ENCODE peak calls at places on chromosome 11, in six cellular contexts. Q, Z, N, E, G and H are unnamed samples.

GRCh38 chr11:69697489-69697843 is 6.4 kb downstream of the FGF19 start:
- DNase-seq in Q (no peak), Z (no peak), N (no peak), E (no peak), G (no peak), H (no peak)

GRCh38 chr11:34234086-34234740 is 123.6 kb downstream of the ABTB2 start:
- DNase-seq in Q (no peak), Z (peak; percentile 70), N (no peak), E (no peak), G (peak; percentile 79), H (peak; percentile 56)

GRCh38 chr11:126109941-126110731 is 47.5 kb upstream of the CDON start:
- DNase-seq in Q (no peak), Z (no peak), N (no peak), E (no peak), G (no peak), H (peak; percentile 53)

GRCh38 chr11:83449338-83449913 is 163.3 kb upstream of the CCDC90B start:
- DNase-seq in Q (no peak), Z (no peak), N (no peak), E (no peak), G (no peak), H (no peak)

GRCh38 chr11:61551630-61552029 is 29.2 kb downstream of the SYT7 start:
- DNase-seq in Q (peak; percentile 4), Z (peak; percentile 25), N (peak; percentile 83), E (no peak), G (no peak), H (no peak)

GRCh38 chr11:15378941-15379340 is 264.2 kb downstream of the INSC start:
- DNase-seq in Q (no peak), Z (no peak), N (no peak), E (no peak), G (no peak), H (no peak)

GRCh38 chr11:102237096-102237735 is 80.1 kb upstream of the BIRC3 start:
- DNase-seq in Q (no peak), Z (peak; percentile 43), N (no peak), E (no peak), G (no peak), H (peak; percentile 66)

GRCh38 chr11:67607507-67607906 is 771 bp downstream of the NDUFV1 start:
- DNase-seq in Q (no peak), Z (no peak), N (no peak), E (no peak), G (no peak), H (no peak)

GRCh38 chr11:61118004-61118403 is 15.7 kb downstream of the CD5 start:
- DNase-seq in Q (no peak), Z (no peak), N (no peak), E (no peak), G (no peak), H (no peak)

GRCh38 chr11:74035264-74035663 is 26.4 kb upstream of the UCP3 start:
- DNase-seq in Q (no peak), Z (peak; percentile 59), N (no peak), E (no peak), G (no peak), H (no peak)

GRCh38 chr11:61670626-61671025 is 9.6 kb upstream of the DAGLA start:
- DNase-seq in Q (no peak), Z (no peak), N (no peak), E (no peak), G (no peak), H (no peak)

GRCh38 chr11:125978171-125978570 is 32.3 kb downstream of the VSIG10L2 start:
- DNase-seq in Q (no peak), Z (no peak), N (no peak), E (no peak), G (no peak), H (no peak)

GRCh38 chr11:2320591-2321310 is 18.9 kb downstream of the TSPAN32 start:
- DNase-seq in Q (no peak), Z (no peak), N (no peak), E (no peak), G (no peak), H (no peak)

GRCh38 chr11:128290106-128290840 is 297.1 kb downstream of the ETS1 start:
- DNase-seq in Q (peak; percentile 84), Z (peak; percentile 92), N (peak; percentile 18), E (peak; percentile 44), G (peak; percentile 86), H (peak; percentile 84)

GRCh38 chr11:2661173-2662023 is 38.4 kb downstream of the KCNQ1OT1 start:
- DNase-seq in Q (no peak), Z (no peak), N (no peak), E (no peak), G (no peak), H (no peak)

GRCh38 chr11:62909107-62909894 is 11.9 kb downstream of the CHRM1 start:
- DNase-seq in Q (no peak), Z (peak; percentile 68), N (peak; percentile 59), E (peak; percentile 71), G (peak; percentile 85), H (peak; percentile 75)

GRCh38 chr11:116693206-116694016 is 79.4 kb downstream of the BUD13 start:
- DNase-seq in Q (no peak), Z (no peak), N (no peak), E (no peak), G (peak; percentile 50), H (no peak)

GRCh38 chr11:15072551-15073143 is 746 bp upstream of the CALCB start:
- DNase-seq in Q (no peak), Z (no peak), N (no peak), E (no peak), G (no peak), H (no peak)

GRCh38 chr11:10844816-10845215 is 13.0 kb downstream of the ZBED5 start:
- DNase-seq in Q (no peak), Z (no peak), N (no peak), E (no peak), G (no peak), H (no peak)

GRCh38 chr11:10844364-10844763 is 13.5 kb downstream of the ZBED5 start:
- DNase-seq in Q (no peak), Z (no peak), N (no peak), E (no peak), G (no peak), H (no peak)

GRCh38 chr11:10847960-10848860 is 9.6 kb downstream of the ZBED5 start:
- DNase-seq in Q (no peak), Z (no peak), N (no peak), E (no peak), G (no peak), H (no peak)

GRCh38 chr11:10846664-10847063 is 11.2 kb downstream of the ZBED5 start:
- DNase-seq in Q (no peak), Z (no peak), N (no peak), E (no peak), G (no peak), H (no peak)

GRCh38 chr11:10845589-10845988 is 12.3 kb downstream of the ZBED5 start:
- DNase-seq in Q (no peak), Z (no peak), N (no peak), E (no peak), G (no peak), H (no peak)
- TF ChIP-seq CTCF in Q (no peak), Z (no peak), N (no peak), E (no peak), G (no peak), H (no peak)

GRCh38 chr11:110286298-110287040 is 9.9 kb downstream of the RDX start:
- DNase-seq in Q (no peak), Z (no peak), N (no peak), E (no peak), G (no peak), H (no peak)
- TF ChIP-seq CTCF in Q (no peak), Z (peak; percentile 10), N (peak; percentile 17), E (peak; percentile 38), G (no peak), H (no peak)

GRCh38 chr11:78432058-78432515 is 14.5 kb upstream of the GAB2 start:
- DNase-seq in Q (no peak), Z (peak; percentile 38), N (no peak), E (peak; percentile 52), G (no peak), H (no peak)
- TF ChIP-seq CTCF in Q (peak; percentile 51), Z (peak; percentile 60), N (peak; percentile 59), E (peak; percentile 60), G (peak; percentile 37), H (peak; percentile 53)

DNA sequence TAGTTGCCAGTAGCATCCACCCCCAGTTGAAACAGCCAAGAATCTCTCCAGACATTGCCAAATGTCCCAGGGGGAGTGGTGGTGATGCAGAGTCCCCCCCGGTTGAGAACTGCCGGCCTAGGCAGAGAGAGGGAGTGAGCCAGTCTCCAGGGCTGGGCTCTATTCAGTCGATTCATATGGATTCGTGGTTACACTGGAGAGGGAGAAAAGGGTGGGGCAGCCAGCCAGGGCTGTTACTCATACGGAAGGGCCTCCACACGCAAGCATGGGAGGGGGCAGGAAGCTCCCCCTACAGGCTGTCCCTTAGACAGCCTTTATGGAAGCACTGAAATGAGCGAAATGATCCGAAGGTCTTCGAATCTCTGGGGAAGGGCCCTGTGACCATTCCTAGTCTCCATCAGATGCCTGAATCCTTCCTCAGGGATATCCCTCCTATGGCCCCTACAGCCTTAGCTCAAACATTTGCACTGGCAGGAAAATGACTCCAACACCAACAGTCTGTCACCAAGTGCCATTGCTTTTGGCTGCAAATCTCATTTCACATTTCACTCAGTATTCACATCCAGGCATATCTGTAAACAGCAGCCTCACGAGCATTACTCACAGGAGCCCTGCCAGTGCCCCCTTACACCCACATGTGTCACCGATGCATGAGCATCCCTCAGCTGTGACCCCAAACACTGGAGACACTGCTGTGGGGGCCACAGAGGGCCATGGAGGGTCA is 18.4 kb upstream of the TLCD5 start:
- DNase-seq in Q (peak; percentile 71), Z (peak; percentile 95), N (no peak), E (no peak), G (peak; percentile 54), H (peak; percentile 85)
- TF ChIP-seq CTCF in Q (peak; percentile 77), Z (peak; percentile 69), N (peak; percentile 21), E (peak; percentile 18), G (peak; percentile 10), H (peak; percentile 72)

GRCh38 chr11:64744544-64745218 is 739 bp upstream of the RASGRP2 start:
- DNase-seq in Q (no peak), Z (no peak), N (no peak), E (no peak), G (no peak), H (no peak)

GRCh38 chr11:64745219-64745522 is 1.2 kb upstream of the RASGRP2 start:
- DNase-seq in Q (no peak), Z (no peak), N (peak; percentile 88), E (no peak), G (peak; percentile 81), H (no peak)

GRCh38 chr11:64742087-64742939 is 1.6 kb downstream of the RASGRP2 start:
- DNase-seq in Q (no peak), Z (no peak), N (no peak), E (no peak), G (no peak), H (no peak)

GRCh38 chr11:64742940-64743590 is 877 bp downstream of the RASGRP2 start:
- DNase-seq in Q (no peak), Z (peak; percentile 31), N (peak; percentile 84), E (peak; percentile 78), G (peak; percentile 80), H (no peak)

GRCh38 chr11:64743591-64744543 is at the start of gene RASGRP2:
- DNase-seq in Q (no peak), Z (peak; percentile 24), N (peak; percentile 88), E (peak; percentile 80), G (peak; percentile 84), H (no peak)
- TF ChIP-seq CTCF in Q (peak; percentile 66), Z (peak; percentile 68), N (peak; percentile 78), E (no peak), G (peak; percentile 54), H (peak; percentile 71)

GRCh38 chr11:1293619-1294015 is 15.8 kb downstream of the TOLLIP start:
- DNase-seq in Q (no peak), Z (no peak), N (peak; percentile 9), E (peak; percentile 32), G (peak; percentile 31), H (no peak)
- TF ChIP-seq CTCF in Q (peak; percentile 34), Z (peak; percentile 1), N (no peak), E (no peak), G (peak; percentile 33), H (peak; percentile 27)